ENCODE peak calls at places on chromosomes 5 and 9, in eight cellular contexts. One of them, this sample, is unnamed.

GRCh38 chr5:95863383-95863757 is 40.8 kb upstream of the GLRX start:
- DNase-seq in heart left ventricle: no peak
- DNase-seq in spleen: no peak
- DNase-seq in MCF 10A: peak; percentile 85
- DNase-seq in cardiac fibroblast: peak; percentile 93
- DNase-seq in HFFc6: peak; percentile 30
- DNase-seq in chondrocyte: no peak
- DNase-seq in bronchial epithelial cell: no peak
- DNase-seq in this sample: no peak

GRCh38 chr5:174271316-174271715 is 225.8 kb downstream of the NSG2 start:
- DNase-seq in heart left ventricle: no peak
- DNase-seq in spleen: no peak
- DNase-seq in MCF 10A: peak; percentile 48
- DNase-seq in cardiac fibroblast: no peak
- DNase-seq in HFFc6: no peak
- DNase-seq in chondrocyte: no peak
- DNase-seq in bronchial epithelial cell: no peak
- DNase-seq in this sample: no peak

GRCh38 chr5:62046191-62046590 is 259.8 kb upstream of the KIF2A start:
- DNase-seq in heart left ventricle: no peak
- DNase-seq in spleen: no peak
- DNase-seq in MCF 10A: no peak
- DNase-seq in cardiac fibroblast: no peak
- DNase-seq in HFFc6: no peak
- DNase-seq in chondrocyte: no peak
- DNase-seq in bronchial epithelial cell: no peak
- DNase-seq in this sample: no peak

GRCh38 chr9:77018058-77019009 is 1.1 kb upstream of the FOXB2 start:
- DNase-seq in heart left ventricle: no peak
- DNase-seq in spleen: no peak
- DNase-seq in MCF 10A: no peak
- DNase-seq in cardiac fibroblast: no peak
- DNase-seq in HFFc6: no peak
- DNase-seq in chondrocyte: no peak
- DNase-seq in bronchial epithelial cell: no peak
- DNase-seq in this sample: peak; percentile 39

GRCh38 chr9:19876569-19877316 is 87.9 kb upstream of the SLC24A2 start:
- DNase-seq in heart left ventricle: no peak
- DNase-seq in spleen: no peak
- DNase-seq in MCF 10A: no peak
- DNase-seq in cardiac fibroblast: peak; percentile 72
- DNase-seq in HFFc6: no peak
- DNase-seq in chondrocyte: no peak
- DNase-seq in bronchial epithelial cell: no peak
- DNase-seq in this sample: no peak

GRCh38 chr9:90141723-90142122 is 500.9 kb downstream of the DIRAS2 start:
- DNase-seq in heart left ventricle: no peak
- DNase-seq in spleen: no peak
- DNase-seq in MCF 10A: peak; percentile 29
- DNase-seq in cardiac fibroblast: peak; percentile 40
- DNase-seq in HFFc6: no peak
- DNase-seq in chondrocyte: no peak
- DNase-seq in bronchial epithelial cell: peak; percentile 37
- DNase-seq in this sample: peak; percentile 22

GRCh38 chr9:100427366-100428263 is 672 bp downstream of the MSANTD3 start:
- DNase-seq in heart left ventricle: peak; percentile 52
- DNase-seq in spleen: no peak
- DNase-seq in MCF 10A: peak; percentile 73
- DNase-seq in cardiac fibroblast: peak; percentile 79
- DNase-seq in HFFc6: peak; percentile 46
- DNase-seq in chondrocyte: peak; percentile 93
- DNase-seq in bronchial epithelial cell: peak; percentile 80
- DNase-seq in this sample: no peak

GRCh38 chr9:11933926-11934325 is 759.3 kb upstream of the TYRP1 start:
- DNase-seq in heart left ventricle: no peak
- DNase-seq in spleen: no peak
- DNase-seq in MCF 10A: peak; percentile 78
- DNase-seq in cardiac fibroblast: peak; percentile 57
- DNase-seq in HFFc6: no peak
- DNase-seq in chondrocyte: no peak
- DNase-seq in bronchial epithelial cell: peak; percentile 83
- DNase-seq in this sample: no peak

GRCh38 chr9:134657666-134658377 is 16.2 kb downstream of the COL5A1 start:
- DNase-seq in heart left ventricle: no peak
- DNase-seq in spleen: peak; percentile 24
- DNase-seq in MCF 10A: no peak
- DNase-seq in cardiac fibroblast: no peak
- DNase-seq in HFFc6: no peak
- DNase-seq in chondrocyte: peak; percentile 69
- DNase-seq in bronchial epithelial cell: no peak
- DNase-seq in this sample: no peak

GRCh38 chr9:134658378-134658955 is 16.9 kb downstream of the COL5A1 start:
- DNase-seq in heart left ventricle: no peak
- DNase-seq in spleen: peak; percentile 62
- DNase-seq in MCF 10A: no peak
- DNase-seq in cardiac fibroblast: no peak
- DNase-seq in HFFc6: no peak
- DNase-seq in chondrocyte: peak; percentile 79
- DNase-seq in bronchial epithelial cell: no peak
- DNase-seq in this sample: no peak

GRCh38 chr9:134655101-134655500 is 13.5 kb downstream of the COL5A1 start:
- DNase-seq in heart left ventricle: no peak
- DNase-seq in spleen: peak; percentile 47
- DNase-seq in MCF 10A: no peak
- DNase-seq in cardiac fibroblast: no peak
- DNase-seq in HFFc6: no peak
- DNase-seq in chondrocyte: peak; percentile 90
- DNase-seq in bronchial epithelial cell: no peak
- DNase-seq in this sample: no peak

GRCh38 chr9:134655591-134656333 is 14.2 kb downstream of the COL5A1 start:
- DNase-seq in heart left ventricle: no peak
- DNase-seq in spleen: peak; percentile 60
- DNase-seq in MCF 10A: no peak
- DNase-seq in cardiac fibroblast: no peak
- DNase-seq in HFFc6: no peak
- DNase-seq in chondrocyte: peak; percentile 86
- DNase-seq in bronchial epithelial cell: no peak
- DNase-seq in this sample: no peak

DNA sequence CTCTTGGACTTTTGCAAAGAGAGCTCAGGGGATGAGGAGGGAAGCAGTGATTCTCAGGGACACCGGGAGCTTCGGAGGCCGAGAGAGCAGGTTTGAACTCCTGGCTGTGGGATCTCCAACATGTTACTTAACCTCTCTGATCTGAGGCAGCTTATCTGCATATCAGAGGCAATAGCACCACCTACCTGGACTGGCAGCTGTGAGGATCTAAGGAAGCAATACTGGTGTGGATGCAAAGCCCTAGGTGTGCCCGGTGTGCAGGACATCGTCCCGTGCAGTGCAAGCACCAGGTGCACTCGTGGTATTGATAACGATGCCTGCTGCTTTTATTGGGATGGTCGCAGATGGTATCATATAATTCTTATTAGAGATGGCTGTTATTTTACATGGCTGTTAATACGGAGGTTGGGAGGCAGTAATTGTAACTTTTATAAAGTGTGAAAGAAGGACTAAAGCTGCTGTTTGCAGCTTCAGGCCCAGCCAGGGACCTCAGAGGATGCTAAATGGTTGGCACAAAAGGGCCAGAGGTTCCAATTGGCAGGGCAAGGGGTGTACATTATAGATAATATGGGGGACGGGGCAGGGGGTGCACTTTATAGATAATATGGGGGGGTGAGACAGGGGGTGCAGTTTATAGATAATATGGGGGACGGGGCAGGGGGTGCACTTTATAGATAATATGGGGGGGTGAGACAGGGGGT is 14.9 kb downstream of the COL5A1 start:
- DNase-seq in heart left ventricle: no peak
- DNase-seq in spleen: peak; percentile 4
- DNase-seq in MCF 10A: peak; percentile 48
- DNase-seq in cardiac fibroblast: no peak
- DNase-seq in HFFc6: no peak
- DNase-seq in chondrocyte: peak; percentile 34
- DNase-seq in bronchial epithelial cell: peak; percentile 26
- DNase-seq in this sample: no peak
- TF ChIP-seq CTCF in heart left ventricle: no peak
- TF ChIP-seq CTCF in spleen: no peak
- TF ChIP-seq CTCF in MCF 10A: peak; percentile 33
- TF ChIP-seq CTCF in cardiac fibroblast: no peak
- TF ChIP-seq CTCF in HFFc6: peak; percentile 31
- TF ChIP-seq CTCF in chondrocyte: peak; percentile 52
- TF ChIP-seq CTCF in bronchial epithelial cell: peak; percentile 33
- TF ChIP-seq CTCF in this sample: no peak

GRCh38 chr5:60810036-60810435 is 34.0 kb downstream of the ELOVL7 start:
- DNase-seq in heart left ventricle: no peak
- DNase-seq in spleen: no peak
- DNase-seq in MCF 10A: no peak
- DNase-seq in cardiac fibroblast: no peak
- DNase-seq in HFFc6: no peak
- DNase-seq in chondrocyte: no peak
- DNase-seq in bronchial epithelial cell: no peak
- DNase-seq in this sample: no peak

GRCh38 chr5:60812426-60812825 is 31.6 kb downstream of the ELOVL7 start:
- DNase-seq in heart left ventricle: no peak
- DNase-seq in spleen: no peak
- DNase-seq in MCF 10A: no peak
- DNase-seq in cardiac fibroblast: no peak
- DNase-seq in HFFc6: no peak
- DNase-seq in chondrocyte: no peak
- DNase-seq in bronchial epithelial cell: no peak
- DNase-seq in this sample: no peak

GRCh38 chr5:60811105-60811504 is 33.0 kb downstream of the ELOVL7 start:
- DNase-seq in heart left ventricle: no peak
- DNase-seq in spleen: no peak
- DNase-seq in MCF 10A: no peak
- DNase-seq in cardiac fibroblast: no peak
- DNase-seq in HFFc6: no peak
- DNase-seq in chondrocyte: no peak
- DNase-seq in bronchial epithelial cell: no peak
- DNase-seq in this sample: no peak

GRCh38 chr5:60810438-60811085 is 33.5 kb downstream of the ELOVL7 start:
- DNase-seq in heart left ventricle: no peak
- DNase-seq in spleen: no peak
- DNase-seq in MCF 10A: peak; percentile 28
- DNase-seq in cardiac fibroblast: peak; percentile 77
- DNase-seq in HFFc6: no peak
- DNase-seq in chondrocyte: no peak
- DNase-seq in bronchial epithelial cell: peak; percentile 61
- DNase-seq in this sample: no peak

DNA sequence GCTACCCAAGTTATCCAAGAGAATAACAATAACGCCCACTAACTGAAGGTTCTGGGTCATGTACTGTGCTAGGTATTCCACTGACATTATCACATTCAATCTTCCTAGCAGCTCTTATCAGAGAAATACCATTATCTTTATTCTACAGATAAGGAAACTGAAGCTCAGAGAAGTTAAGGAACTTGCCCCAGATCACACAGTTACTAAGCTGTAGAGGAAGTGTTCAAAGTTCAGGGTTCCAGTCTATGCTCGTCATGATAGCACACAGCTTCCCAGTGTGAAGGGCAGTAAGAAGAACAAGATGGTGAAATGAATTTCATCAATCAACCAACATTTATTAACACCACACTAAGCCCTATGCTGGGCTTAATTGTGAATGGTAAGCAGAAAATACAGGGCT is 29.6 kb downstream of the ELOVL7 start:
- DNase-seq in heart left ventricle: no peak
- DNase-seq in spleen: no peak
- DNase-seq in MCF 10A: no peak
- DNase-seq in cardiac fibroblast: no peak
- DNase-seq in HFFc6: no peak
- DNase-seq in chondrocyte: no peak
- DNase-seq in bronchial epithelial cell: no peak
- DNase-seq in this sample: no peak
- TF ChIP-seq CTCF in heart left ventricle: no peak
- TF ChIP-seq CTCF in spleen: no peak
- TF ChIP-seq CTCF in MCF 10A: no peak
- TF ChIP-seq CTCF in cardiac fibroblast: no peak
- TF ChIP-seq CTCF in HFFc6: no peak
- TF ChIP-seq CTCF in chondrocyte: no peak
- TF ChIP-seq CTCF in bronchial epithelial cell: no peak
- TF ChIP-seq CTCF in this sample: no peak

GRCh38 chr5:179870952-179871351 is 12.3 kb upstream of the MRNIP start:
- DNase-seq in heart left ventricle: no peak
- DNase-seq in spleen: peak; percentile 24
- DNase-seq in MCF 10A: no peak
- DNase-seq in cardiac fibroblast: no peak
- DNase-seq in HFFc6: no peak
- DNase-seq in chondrocyte: no peak
- DNase-seq in bronchial epithelial cell: no peak
- DNase-seq in this sample: no peak

GRCh38 chr5:179869101-179869500 is 10.5 kb upstream of the MRNIP start:
- DNase-seq in heart left ventricle: no peak
- DNase-seq in spleen: peak; percentile 38
- DNase-seq in MCF 10A: no peak
- DNase-seq in cardiac fibroblast: no peak
- DNase-seq in HFFc6: no peak
- DNase-seq in chondrocyte: no peak
- DNase-seq in bronchial epithelial cell: no peak
- DNase-seq in this sample: no peak

GRCh38 chr5:179871506-179871905 is 12.9 kb upstream of the MRNIP start:
- DNase-seq in heart left ventricle: no peak
- DNase-seq in spleen: peak; percentile 51
- DNase-seq in MCF 10A: no peak
- DNase-seq in cardiac fibroblast: no peak
- DNase-seq in HFFc6: no peak
- DNase-seq in chondrocyte: no peak
- DNase-seq in bronchial epithelial cell: no peak
- DNase-seq in this sample: no peak

GRCh38 chr5:179869641-179870402 is 11.2 kb upstream of the MRNIP start:
- DNase-seq in heart left ventricle: no peak
- DNase-seq in spleen: peak; percentile 58
- DNase-seq in MCF 10A: no peak
- DNase-seq in cardiac fibroblast: no peak
- DNase-seq in HFFc6: no peak
- DNase-seq in chondrocyte: no peak
- DNase-seq in bronchial epithelial cell: no peak
- DNase-seq in this sample: no peak

GRCh38 chr5:179870403-179870903 is 11.8 kb upstream of the MRNIP start:
- DNase-seq in heart left ventricle: peak; percentile 64
- DNase-seq in spleen: peak; percentile 71
- DNase-seq in MCF 10A: peak; percentile 65
- DNase-seq in cardiac fibroblast: peak; percentile 41
- DNase-seq in HFFc6: peak; percentile 23
- DNase-seq in chondrocyte: peak; percentile 77
- DNase-seq in bronchial epithelial cell: no peak
- DNase-seq in this sample: no peak
- TF ChIP-seq CTCF in heart left ventricle: no peak
- TF ChIP-seq CTCF in spleen: peak; percentile 11
- TF ChIP-seq CTCF in MCF 10A: peak; percentile 39
- TF ChIP-seq CTCF in cardiac fibroblast: peak; percentile 37
- TF ChIP-seq CTCF in HFFc6: peak; percentile 65
- TF ChIP-seq CTCF in chondrocyte: peak; percentile 61
- TF ChIP-seq CTCF in bronchial epithelial cell: peak; percentile 35
- TF ChIP-seq CTCF in this sample: peak; percentile 39

GRCh38 chr9:93190133-93190525 is 6.2 kb downstream of the WNK2 start:
- DNase-seq in heart left ventricle: no peak
- DNase-seq in spleen: no peak
- DNase-seq in MCF 10A: no peak
- DNase-seq in cardiac fibroblast: no peak
- DNase-seq in HFFc6: no peak
- DNase-seq in chondrocyte: no peak
- DNase-seq in bronchial epithelial cell: no peak
- DNase-seq in this sample: no peak

GRCh38 chr9:93187047-93187446 is 3.1 kb downstream of the WNK2 start:
- DNase-seq in heart left ventricle: peak; percentile 78
- DNase-seq in spleen: no peak
- DNase-seq in MCF 10A: no peak
- DNase-seq in cardiac fibroblast: no peak
- DNase-seq in HFFc6: no peak
- DNase-seq in chondrocyte: no peak
- DNase-seq in bronchial epithelial cell: no peak
- DNase-seq in this sample: no peak

GRCh38 chr9:93189369-93190132 is 5.6 kb downstream of the WNK2 start:
- DNase-seq in heart left ventricle: no peak
- DNase-seq in spleen: no peak
- DNase-seq in MCF 10A: no peak
- DNase-seq in cardiac fibroblast: no peak
- DNase-seq in HFFc6: no peak
- DNase-seq in chondrocyte: no peak
- DNase-seq in bronchial epithelial cell: no peak
- DNase-seq in this sample: no peak

GRCh38 chr9:93187574-93187973 is 3.6 kb downstream of the WNK2 start:
- DNase-seq in heart left ventricle: peak; percentile 76
- DNase-seq in spleen: no peak
- DNase-seq in MCF 10A: no peak
- DNase-seq in cardiac fibroblast: no peak
- DNase-seq in HFFc6: no peak
- DNase-seq in chondrocyte: no peak
- DNase-seq in bronchial epithelial cell: no peak
- DNase-seq in this sample: no peak

GRCh38 chr9:93188426-93189368 is 4.8 kb downstream of the WNK2 start:
- DNase-seq in heart left ventricle: no peak
- DNase-seq in spleen: no peak
- DNase-seq in MCF 10A: no peak
- DNase-seq in cardiac fibroblast: no peak
- DNase-seq in HFFc6: no peak
- DNase-seq in chondrocyte: no peak
- DNase-seq in bronchial epithelial cell: no peak
- DNase-seq in this sample: no peak
- TF ChIP-seq CTCF in heart left ventricle: no peak
- TF ChIP-seq CTCF in spleen: no peak
- TF ChIP-seq CTCF in MCF 10A: no peak
- TF ChIP-seq CTCF in cardiac fibroblast: no peak
- TF ChIP-seq CTCF in HFFc6: no peak
- TF ChIP-seq CTCF in chondrocyte: no peak
- TF ChIP-seq CTCF in bronchial epithelial cell: no peak
- TF ChIP-seq CTCF in this sample: no peak

This sample was measured in GM13977.